ENCODE peak calls at places on chromosomes 2 and 18, in seven cellular contexts. One of them, this sample, is unnamed.

GRCh38 chr2:51335072-51336058 is 303.4 kb upstream of the NRXN1 start:
- DNase-seq in IMR-90: no peak
- DNase-seq in breast epithelium: no peak
- DNase-seq in heart left ventricle: no peak
- DNase-seq in NB4: peak
- DNase-seq in H1: no peak
- DNase-seq in body of pancreas: no peak
- DNase-seq in this sample: no peak

GRCh38 chr2:1309507-1309906 is 103.8 kb upstream of the TPO start:
- DNase-seq in breast epithelium: no peak
- DNase-seq in NB4: no peak
- DNase-seq in IMR-90: no peak
- DNase-seq in body of pancreas: no peak
- DNase-seq in H1: no peak
- DNase-seq in heart left ventricle: no peak
- DNase-seq in this sample: no peak

GRCh38 chr2:26000561-26001211 is 18.4 kb upstream of the KIF3C start:
- DNase-seq in NB4: no peak
- DNase-seq in heart left ventricle: no peak
- DNase-seq in body of pancreas: no peak
- DNase-seq in IMR-90: no peak
- DNase-seq in H1: no peak
- DNase-seq in breast epithelium: no peak
- DNase-seq in this sample: no peak

GRCh38 chr2:235212501-235212900 is 260.7 kb downstream of the SH3BP4 start:
- DNase-seq in heart left ventricle: no peak
- DNase-seq in H1: no peak
- DNase-seq in breast epithelium: no peak
- DNase-seq in NB4: no peak
- DNase-seq in IMR-90: no peak
- DNase-seq in body of pancreas: no peak
- DNase-seq in this sample: no peak

GRCh38 chr2:223585691-223586090 is 16.5 kb downstream of the SCG2 start:
- DNase-seq in IMR-90: peak
- DNase-seq in H1: no peak
- DNase-seq in breast epithelium: no peak
- DNase-seq in body of pancreas: no peak
- DNase-seq in NB4: no peak
- DNase-seq in heart left ventricle: no peak
- DNase-seq in this sample: no peak

GRCh38 chr2:112317303-112318158 is 42.1 kb downstream of the ZC3H6 start:
- DNase-seq in breast epithelium: no peak
- DNase-seq in heart left ventricle: no peak
- DNase-seq in IMR-90: peak
- DNase-seq in H1: no peak
- DNase-seq in body of pancreas: no peak
- DNase-seq in NB4: no peak
- DNase-seq in this sample: no peak

GRCh38 chr2:152646775-152647174 is 70.5 kb downstream of the PRPF40A start:
- DNase-seq in breast epithelium: no peak
- DNase-seq in body of pancreas: no peak
- DNase-seq in heart left ventricle: no peak
- DNase-seq in IMR-90: peak
- DNase-seq in NB4: no peak
- DNase-seq in H1: no peak
- DNase-seq in this sample: no peak

GRCh38 chr2:75506131-75506697 is 54.5 kb downstream of the EVA1A start:
- DNase-seq in IMR-90: peak
- DNase-seq in body of pancreas: no peak
- DNase-seq in H1: no peak
- DNase-seq in NB4: no peak
- DNase-seq in heart left ventricle: no peak
- DNase-seq in breast epithelium: no peak
- DNase-seq in this sample: no peak

GRCh38 chr18:686339-687111 is 25.9 kb downstream of the ENOSF1 start:
- DNase-seq in IMR-90: peak
- DNase-seq in breast epithelium: no peak
- DNase-seq in H1: peak
- DNase-seq in heart left ventricle: no peak
- DNase-seq in body of pancreas: no peak
- DNase-seq in NB4: peak
- DNase-seq in this sample: no peak

GRCh38 chr2:97661927-97662326 is 1.9 kb downstream of the ACTR1B start:
- DNase-seq in heart left ventricle: no peak
- DNase-seq in IMR-90: no peak
- DNase-seq in breast epithelium: no peak
- DNase-seq in H1: no peak
- DNase-seq in body of pancreas: no peak
- DNase-seq in NB4: no peak
- DNase-seq in this sample: no peak

GRCh38 chr2:97660775-97661417 is 2.9 kb downstream of the ACTR1B start:
- DNase-seq in NB4: peak
- DNase-seq in IMR-90: peak
- DNase-seq in heart left ventricle: no peak
- DNase-seq in body of pancreas: no peak
- DNase-seq in H1: no peak
- DNase-seq in breast epithelium: no peak
- DNase-seq in this sample: no peak

GRCh38 chr2:97662895-97663625 is 784 bp downstream of the ACTR1B start:
- DNase-seq in IMR-90: peak
- DNase-seq in body of pancreas: peak
- DNase-seq in breast epithelium: peak
- DNase-seq in H1: peak
- DNase-seq in NB4: peak
- DNase-seq in heart left ventricle: peak
- DNase-seq in this sample: peak

GRCh38 chr2:97663626-97663961 is 250 bp downstream of the ACTR1B start:
- DNase-seq in H1: no peak
- DNase-seq in body of pancreas: no peak
- DNase-seq in breast epithelium: no peak
- DNase-seq in NB4: no peak
- DNase-seq in IMR-90: no peak
- DNase-seq in heart left ventricle: no peak
- DNase-seq in this sample: no peak

DNA sequence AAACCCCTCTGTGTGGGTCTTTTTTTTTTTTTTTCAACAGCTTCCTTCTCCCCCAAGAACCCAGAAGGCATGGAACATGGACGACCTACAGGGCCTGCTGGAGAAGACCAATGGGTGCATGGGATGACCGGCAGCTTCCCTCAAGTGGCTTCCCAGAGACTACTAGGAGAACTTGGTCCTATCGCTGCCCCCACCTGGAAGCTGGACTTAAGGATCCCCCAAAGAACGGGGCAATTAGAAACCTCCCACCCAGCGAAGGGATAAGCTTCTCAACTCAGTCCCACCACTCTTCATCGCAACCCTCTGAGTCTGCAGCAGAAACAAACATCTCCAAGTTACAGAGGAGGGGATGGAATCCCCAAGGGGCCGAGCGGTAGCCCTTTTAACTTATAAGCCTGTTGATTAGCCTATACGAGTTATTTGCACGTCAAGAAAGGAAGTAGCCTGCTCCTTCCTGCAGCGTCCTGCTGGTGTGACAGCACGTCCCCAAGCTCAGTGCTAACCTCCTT is 1.4 kb downstream of the ACTR1B start:
- DNase-seq in NB4: no peak
- DNase-seq in heart left ventricle: no peak
- DNase-seq in body of pancreas: no peak
- DNase-seq in breast epithelium: no peak
- DNase-seq in IMR-90: no peak
- DNase-seq in H1: no peak
- DNase-seq in this sample: no peak
- H3K4me3 ChIP-seq in NB4: peak
- H3K4me3 ChIP-seq in heart left ventricle: peak
- H3K4me3 ChIP-seq in body of pancreas: peak
- H3K4me3 ChIP-seq in breast epithelium: peak
- H3K4me3 ChIP-seq in IMR-90: peak
- H3K4me3 ChIP-seq in H1: peak
- H3K4me3 ChIP-seq in this sample: no peak

GRCh38 chr2:238132463-238133450 is 5.7 kb upstream of the KLHL30 start:
- DNase-seq in heart left ventricle: peak
- DNase-seq in IMR-90: no peak
- DNase-seq in breast epithelium: no peak
- DNase-seq in H1: no peak
- DNase-seq in body of pancreas: no peak
- DNase-seq in NB4: no peak
- DNase-seq in this sample: no peak

GRCh38 chr2:238135601-238136150 is 2.8 kb upstream of the KLHL30 start:
- DNase-seq in heart left ventricle: no peak
- DNase-seq in H1: no peak
- DNase-seq in breast epithelium: no peak
- DNase-seq in IMR-90: no peak
- DNase-seq in NB4: no peak
- DNase-seq in body of pancreas: no peak
- DNase-seq in this sample: no peak

GRCh38 chr2:238134393-238134785 is 4.1 kb upstream of the KLHL30 start:
- DNase-seq in H1: no peak
- DNase-seq in breast epithelium: no peak
- DNase-seq in heart left ventricle: no peak
- DNase-seq in NB4: no peak
- DNase-seq in IMR-90: no peak
- DNase-seq in body of pancreas: no peak
- DNase-seq in this sample: no peak

GRCh38 chr2:238131761-238132462 is 6.6 kb upstream of the KLHL30 start:
- DNase-seq in body of pancreas: no peak
- DNase-seq in H1: no peak
- DNase-seq in breast epithelium: no peak
- DNase-seq in IMR-90: no peak
- DNase-seq in NB4: no peak
- DNase-seq in heart left ventricle: peak
- DNase-seq in this sample: no peak

DNA sequence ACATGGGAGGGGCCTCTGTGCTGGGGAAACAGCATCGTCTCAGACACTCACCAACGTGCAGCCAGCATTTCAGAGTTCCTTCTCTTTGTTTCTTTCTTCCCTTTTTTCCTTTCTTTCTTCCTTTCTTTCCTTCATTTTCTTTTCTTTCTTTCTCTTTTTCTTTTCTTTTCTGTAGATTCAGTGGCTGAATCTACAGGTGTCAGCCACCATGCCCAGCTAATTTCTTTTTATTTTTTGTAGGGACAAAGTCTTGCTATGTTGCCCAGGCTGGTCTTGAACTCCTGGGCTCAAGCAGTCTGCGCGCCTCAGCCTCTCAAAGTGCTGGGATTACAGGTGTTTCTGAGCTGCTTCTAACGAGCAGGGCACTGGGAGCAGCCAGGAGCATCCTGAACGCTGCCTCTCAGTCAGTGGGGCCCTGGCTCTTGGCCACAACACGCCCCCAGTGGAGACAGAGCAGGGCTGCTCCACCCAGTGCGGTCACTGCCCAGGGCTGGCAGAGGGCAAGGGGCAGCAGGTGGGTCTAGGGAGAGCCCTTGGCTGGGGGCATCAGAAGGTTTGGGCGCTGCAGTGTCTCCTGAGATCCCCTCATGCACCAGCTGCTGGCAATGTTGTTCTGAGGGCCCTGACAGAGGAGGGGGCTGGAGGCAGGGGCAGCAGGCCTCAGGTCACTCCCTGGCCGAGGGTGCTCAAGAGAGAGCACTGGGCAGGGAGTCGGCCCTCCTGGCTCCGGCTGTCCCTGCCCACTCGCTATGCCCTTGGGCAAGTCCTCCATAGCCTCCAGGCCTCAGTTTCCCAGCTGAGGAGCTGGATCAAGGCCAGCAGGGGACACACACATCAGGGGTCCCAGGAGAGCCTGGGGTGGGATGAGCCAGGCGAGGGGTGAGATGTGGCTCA is 4.7 kb upstream of the KLHL30 start:
- DNase-seq in H1: no peak
- DNase-seq in body of pancreas: no peak
- DNase-seq in breast epithelium: no peak
- DNase-seq in heart left ventricle: peak
- DNase-seq in NB4: no peak
- DNase-seq in IMR-90: no peak
- DNase-seq in this sample: no peak
- TF ChIP-seq CTCF in H1: peak
- TF ChIP-seq CTCF in body of pancreas: no peak
- TF ChIP-seq CTCF in breast epithelium: no peak
- TF ChIP-seq CTCF in heart left ventricle: no peak
- TF ChIP-seq CTCF in NB4: no peak
- TF ChIP-seq CTCF in IMR-90: no peak
- TF ChIP-seq CTCF in this sample: no peak

DNA sequence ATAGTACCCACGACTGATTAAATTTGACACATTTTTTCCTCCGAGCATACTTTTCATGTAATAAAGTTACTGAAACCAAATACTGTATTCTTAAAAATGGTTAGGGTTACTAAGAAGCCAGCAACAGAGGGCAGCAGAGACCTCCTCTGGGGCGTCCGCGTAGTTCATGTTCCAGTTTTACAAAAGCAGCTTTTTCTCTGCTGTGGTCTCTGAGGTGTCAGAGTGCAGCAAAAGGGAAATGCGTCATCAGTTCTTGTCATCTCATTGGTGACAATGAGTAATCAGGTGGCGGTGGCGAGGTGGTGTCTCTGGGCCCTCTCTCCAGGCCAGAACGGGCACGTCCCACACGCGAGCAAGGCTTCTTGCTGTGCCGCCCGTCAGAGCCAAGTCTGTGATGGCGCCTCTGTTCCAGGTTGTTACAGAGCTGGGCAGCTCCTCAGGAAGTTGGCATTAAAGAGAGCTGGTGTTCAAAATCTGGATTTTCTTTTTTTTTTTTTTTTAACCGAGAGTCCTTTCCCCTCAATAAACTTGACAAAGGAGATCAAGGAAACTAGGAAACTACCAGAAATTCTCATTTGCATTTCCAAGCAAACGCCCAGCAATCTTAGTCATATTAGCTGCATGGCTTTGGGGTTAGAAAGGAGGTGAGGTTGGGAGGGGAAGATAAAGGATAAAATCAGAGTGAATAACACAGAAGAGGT is 98.6 kb upstream of the BZW1 start:
- DNase-seq in body of pancreas: peak
- DNase-seq in IMR-90: peak
- DNase-seq in breast epithelium: peak
- DNase-seq in heart left ventricle: peak
- DNase-seq in NB4: peak
- DNase-seq in H1: peak
- DNase-seq in this sample: peak
- TF ChIP-seq POLR2A in body of pancreas: peak
- TF ChIP-seq POLR2A in IMR-90: peak
- TF ChIP-seq POLR2A in breast epithelium: no peak
- TF ChIP-seq POLR2A in heart left ventricle: no peak
- TF ChIP-seq POLR2A in NB4: peak
- TF ChIP-seq POLR2A in H1: peak
- TF ChIP-seq POLR2A in this sample: no peak

DNA sequence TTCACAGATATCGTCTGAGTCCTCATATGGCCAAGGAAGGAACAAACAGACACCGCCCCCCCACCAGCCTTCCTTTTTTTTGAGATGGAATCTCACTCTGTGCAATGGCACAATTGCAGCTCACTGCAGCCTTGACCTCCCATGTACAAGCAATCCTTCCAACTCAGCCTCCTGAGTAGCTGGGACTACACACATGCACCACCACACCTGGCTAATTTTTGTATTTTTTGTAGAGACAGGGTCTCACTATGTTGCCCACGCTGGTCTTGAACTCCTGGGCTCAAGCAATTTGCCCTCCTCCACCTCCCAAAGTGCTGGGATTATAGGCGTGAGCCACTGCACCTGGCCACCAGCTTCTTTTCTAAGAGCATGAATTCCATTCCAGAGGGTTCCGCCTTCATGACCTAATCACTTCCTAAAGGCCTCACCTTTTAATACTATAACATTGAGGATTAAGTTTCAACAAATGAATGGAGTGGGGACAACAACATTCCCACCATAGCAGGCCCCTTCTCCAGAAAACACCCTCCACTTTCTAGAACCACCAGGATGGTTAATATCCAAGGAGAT is 2.2 kb upstream of the TMBIM1 start:
- DNase-seq in H1: no peak
- DNase-seq in NB4: no peak
- DNase-seq in IMR-90: no peak
- DNase-seq in body of pancreas: peak
- DNase-seq in heart left ventricle: no peak
- DNase-seq in breast epithelium: no peak
- DNase-seq in this sample: no peak
- H3K4me3 ChIP-seq in H1: no peak
- H3K4me3 ChIP-seq in NB4: no peak
- H3K4me3 ChIP-seq in IMR-90: no peak
- H3K4me3 ChIP-seq in body of pancreas: no peak
- H3K4me3 ChIP-seq in heart left ventricle: no peak
- H3K4me3 ChIP-seq in breast epithelium: no peak
- H3K4me3 ChIP-seq in this sample: no peak